ENCODE peak calls at places on chromosomes 16 and 17, in seven cellular contexts. V, X, O, J, K, W and H are unnamed samples.

GRCh38 chr17:64146418-64147109 is 16.6 kb upstream of the ERN1 start:
- DNase-seq in V (peak), X (peak), O (peak), J (peak), K (peak), W (peak), H (peak)

GRCh38 chr17:80169784-80170500 is at the start of gene CARD14:
- DNase-seq in V (no peak), X (no peak), O (no peak), J (no peak), K (peak), W (no peak), H (no peak)

GRCh38 chr16:77869997-77870813 is 81.8 kb downstream of the VAT1L start:
- DNase-seq in V (no peak), X (peak), O (no peak), J (peak), K (no peak), W (peak), H (peak)

GRCh38 chr16:56677474-56677873 is 4.8 kb upstream of the MT1X start:
- DNase-seq in V (no peak), X (no peak), O (no peak), J (no peak), K (no peak), W (no peak), H (no peak)

GRCh38 chr17:35892091-35892637 is 12.0 kb upstream of the CCL5 start:
- DNase-seq in V (no peak), X (no peak), O (no peak), J (no peak), K (no peak), W (no peak), H (peak)

GRCh38 chr16:27724491-27724878 is 174.5 kb downstream of the KATNIP start:
- DNase-seq in V (no peak), X (no peak), O (no peak), J (no peak), K (no peak), W (no peak), H (no peak)

GRCh38 chr16:70470927-70471341 is 16.5 kb downstream of the FCSK start:
- DNase-seq in V (no peak), X (peak), O (peak), J (no peak), K (peak), W (no peak), H (peak)

GRCh38 chr16:50531901-50532300 is 16.3 kb upstream of the NKD1 start:
- DNase-seq in V (no peak), X (no peak), O (no peak), J (no peak), K (no peak), W (no peak), H (no peak)

GRCh38 chr17:12637015-12637414 is 28.7 kb upstream of the MYOCD start:
- DNase-seq in V (no peak), X (peak), O (no peak), J (no peak), K (no peak), W (no peak), H (no peak)

GRCh38 chr17:55728833-55729232 is 6.2 kb upstream of the TMEM100 start:
- DNase-seq in V (no peak), X (no peak), O (no peak), J (no peak), K (no peak), W (no peak), H (no peak)

GRCh38 chr16:30354423-30355143 is 525 bp downstream of the CD2BP2 start:
- DNase-seq in V (peak), X (no peak), O (no peak), J (no peak), K (no peak), W (no peak), H (no peak)

GRCh38 chr17:78956254-78956653 is 23.5 kb downstream of the LGALS3BP start:
- DNase-seq in V (no peak), X (no peak), O (no peak), J (no peak), K (no peak), W (no peak), H (no peak)

GRCh38 chr17:46003907-46004748 is 5.1 kb downstream of the STH start:
- DNase-seq in V (no peak), X (peak), O (no peak), J (no peak), K (no peak), W (peak), H (no peak)

GRCh38 chr16:73231379-73231778 is 183.5 kb upstream of the ZFHX3 start:
- DNase-seq in V (no peak), X (no peak), O (no peak), J (no peak), K (no peak), W (no peak), H (no peak)

GRCh38 chr17:21283482-21284318 is 811 bp upstream of the MAP2K3 start:
- DNase-seq in V (no peak), X (no peak), O (no peak), J (no peak), K (no peak), W (peak), H (peak)